ENCODE peak calls at places on chromosomes 1 and 21, in seven cellular contexts. K is cardiac fibroblast; H is Kasumi-1; R is hypothalamus; E is activated CD4-positive, CD25-positive, alpha-beta regulatory T cell; C is osteocyte; I is NCI-H2081. O is an unnamed sample.

GRCh38 chr1:213687802-213688201 is 300.0 kb upstream of the PROX1 start:
- DNase-seq in H (no peak), I (no peak), R (no peak), C (no peak), E (no peak), K (no peak), O (no peak)

GRCh38 chr1:64404202-64404601 is 65.7 kb upstream of the CACHD1 start:
- DNase-seq in K (no peak), I (no peak), C (no peak), R (no peak), E (no peak), H (no peak), O (no peak)

GRCh38 chr21:45830221-45830640 is 151.3 kb upstream of the COL6A1 start:
- DNase-seq in E (no peak), H (no peak), I (no peak), C (peak; percentile 75), K (no peak), R (no peak), O (no peak)

GRCh38 chr21:23811802-23812201 is 1795.5 kb downstream of the MRPL39 start:
- DNase-seq in E (no peak), K (no peak), R (no peak), H (peak; percentile 92), C (no peak), I (no peak), O (no peak)

GRCh38 chr1:62687421-62687902 is 724 bp downstream of the DOCK7 start:
- DNase-seq in E (no peak), I (no peak), H (peak; percentile 37), C (no peak), R (no peak), K (peak; percentile 49), O (peak; percentile 39)

GRCh38 chr1:214623430-214623829 is 20.4 kb downstream of the CENPF start:
- DNase-seq in E (no peak), C (no peak), R (no peak), I (no peak), K (peak; percentile 48), H (no peak), O (peak; percentile 59)

GRCh38 chr1:151352001-151352718 is 5.1 kb upstream of the RFX5 start:
- DNase-seq in I (no peak), R (no peak), H (no peak), C (no peak), E (no peak), K (peak; percentile 63), O (peak; percentile 53)

GRCh38 chr1:177983087-177983823 is 13.4 kb upstream of the SEC16B start:
- DNase-seq in R (no peak), H (no peak), C (no peak), I (no peak), E (no peak), K (no peak), O (peak; percentile 54)

GRCh38 chr1:169091480-169091941 is 15.0 kb upstream of the ATP1B1 start:
- DNase-seq in C (peak; percentile 19), R (no peak), E (no peak), H (no peak), K (peak; percentile 50), I (no peak), O (peak; percentile 31)

GRCh38 chr1:93805027-93805426 is 74.0 kb downstream of the DNTTIP2 start:
- DNase-seq in H (no peak), E (no peak), C (no peak), R (no peak), K (peak; percentile 64), I (no peak), O (peak; percentile 60)

GRCh38 chr1:28804071-28804470 is 7.9 kb upstream of the OPRD1 start:
- DNase-seq in R (no peak), E (no peak), H (no peak), C (no peak), I (no peak), K (no peak), O (no peak)

GRCh38 chr1:32612189-32612881 is 38.0 kb downstream of the ZBTB8OS start:
- DNase-seq in I (peak; percentile 90), E (peak; percentile 10), K (peak; percentile 78), H (peak; percentile 52), C (peak; percentile 88), R (peak; percentile 58), O (peak; percentile 72)

GRCh38 chr1:239389703-239390102 is 3.3 kb downstream of the CHRM3 start:
- DNase-seq in I (no peak), K (no peak), C (no peak), H (no peak), E (no peak), R (no peak), O (no peak)

GRCh38 chr1:155236451-155236850 is 18.8 kb downstream of the ENTREP3 start:
- DNase-seq in H (no peak), C (no peak), R (no peak), K (no peak), I (no peak), E (no peak), O (no peak)

GRCh38 chr1:28144203-28145135 is 32.0 kb downstream of the PTAFR start:
- DNase-seq in R (no peak), I (no peak), H (no peak), E (no peak), C (no peak), K (peak; percentile 73), O (peak; percentile 73)

GRCh38 chr1:233341117-233341516 is 13.6 kb downstream of the MAP3K21 start:
- DNase-seq in R (no peak), I (peak; percentile 14), E (no peak), H (no peak), K (no peak), C (no peak), O (no peak)

GRCh38 chr1:94743866-94744265 is 76.3 kb upstream of the SLC44A3 start:
- DNase-seq in H (no peak), R (no peak), K (peak; percentile 41), C (no peak), E (no peak), I (no peak), O (peak; percentile 49)

GRCh38 chr1:62139410-62139809 is 55.2 kb upstream of the L1TD1 start:
- DNase-seq in H (no peak), C (no peak), I (no peak), R (no peak), K (no peak), E (no peak), O (no peak)

GRCh38 chr1:15272009-15272781 is 25.2 kb downstream of the FHAD1 start:
- DNase-seq in E (no peak), H (peak; percentile 87), I (peak; percentile 51), K (peak; percentile 79), C (peak; percentile 83), R (no peak), O (peak; percentile 71)

GRCh38 chr1:93816970-93817738 is 61.9 kb downstream of the DNTTIP2 start:
- DNase-seq in E (no peak), H (peak; percentile 98), I (no peak), K (peak; percentile 71), R (no peak), C (no peak), O (peak; percentile 79)

GRCh38 chr21:41142051-41142795 is 25.7 kb upstream of the BACE2 start:
- DNase-seq in I (no peak), K (peak; percentile 57), H (no peak), E (no peak), C (no peak), R (no peak), O (peak; percentile 44)

GRCh38 chr1:150132372-150132771 is 17.3 kb upstream of the PLEKHO1 start:
- DNase-seq in I (no peak), E (no peak), H (no peak), R (no peak), C (no peak), K (no peak), O (no peak)

GRCh38 chr1:86155061-86155806 is 1.3 kb downstream of the COL24A1 start:
- DNase-seq in C (peak; percentile 81), E (no peak), K (peak; percentile 17), R (no peak), H (peak; percentile 48), I (no peak), O (peak; percentile 25)

GRCh38 chr1:4734791-4735190 is 80.4 kb downstream of the AJAP1 start:
- DNase-seq in H (no peak), R (no peak), I (no peak), C (no peak), E (no peak), K (no peak), O (no peak)

GRCh38 chr1:183734600-183735036 is 70.3 kb upstream of the RGL1 start:
- DNase-seq in E (no peak), C (no peak), R (no peak), I (no peak), H (no peak), K (peak; percentile 53), O (peak; percentile 62)

GRCh38 chr1:3596663-3597598 is 14.4 kb downstream of the MEGF6 start:
- DNase-seq in R (no peak), C (no peak), H (no peak), K (no peak), E (no peak), I (no peak), O (no peak)

GRCh38 chr1:23116921-23117699 is 51.5 kb downstream of the LUZP1 start:
- DNase-seq in H (no peak), I (no peak), E (no peak), C (no peak), K (no peak), R (no peak), O (no peak)

GRCh38 chr1:167802235-167802634 is 80.5 kb downstream of the MPZL1 start:
- DNase-seq in K (no peak), H (no peak), C (no peak), I (no peak), E (no peak), R (no peak), O (no peak)

GRCh38 chr1:218351617-218352438 is 6.7 kb downstream of the TGFB2 start:
- DNase-seq in E (no peak), K (peak; percentile 84), H (peak; percentile 81), R (no peak), I (no peak), C (no peak), O (peak; percentile 75)

GRCh38 chr1:39642796-39643195 is 3.4 kb upstream of the HEYL start:
- DNase-seq in R (no peak), I (no peak), C (no peak), E (no peak), K (peak; percentile 49), H (no peak), O (no peak)

GRCh38 chr1:7755448-7755847 is 15.6 kb upstream of the VAMP3 start:
- DNase-seq in I (no peak), C (no peak), E (no peak), K (peak; percentile 16), H (peak; percentile 64), R (no peak), O (peak; percentile 10)

GRCh38 chr21:35231115-35231514 is 182.0 kb upstream of the RUNX1 start:
- DNase-seq in H (no peak), E (no peak), C (no peak), I (no peak), R (no peak), K (no peak), O (no peak)

GRCh38 chr1:212401838-212402582 is 12.7 kb downstream of the PACC1 start:
- DNase-seq in E (no peak), K (peak; percentile 77), H (no peak), C (peak; percentile 8), I (no peak), R (no peak), O (peak; percentile 72)

GRCh38 chr1:204348722-204349121 is 11.0 kb downstream of the PLEKHA6 start:
- DNase-seq in I (no peak), K (peak; percentile 41), R (no peak), E (no peak), H (no peak), C (no peak), O (peak; percentile 64)